ENCODE peak calls at places on chromosome 20, in seven cellular contexts. I, U, V, S, B, R and O are unnamed samples.

GRCh38 chr20:4787069-4787468 is 65.4 kb downstream of the PRND start:
- DNase-seq in I (no peak), U (no peak), V (no peak), S (no peak), B (no peak), R (no peak), O (no peak)

GRCh38 chr20:9075264-9076095 is 6.6 kb downstream of the PLCB4 start:
- DNase-seq in I (no peak), U (no peak), V (no peak), S (no peak), B (no peak), R (no peak), O (no peak)

GRCh38 chr20:19560876-19561480 is 197.1 kb upstream of the RIN2 start:
- DNase-seq in I (no peak), U (no peak), V (no peak), S (no peak), B (no peak), R (no peak), O (no peak)

GRCh38 chr20:60268502-60268901 is 310.3 kb downstream of the CDH26 start:
- DNase-seq in I (no peak), U (no peak), V (peak), S (no peak), B (no peak), R (no peak), O (no peak)

GRCh38 chr20:9949563-9949962 is 85.2 kb upstream of the ANKEF1 start:
- DNase-seq in I (no peak), U (no peak), V (no peak), S (no peak), B (no peak), R (no peak), O (no peak)

GRCh38 chr20:9163995-9164394 is 95.1 kb downstream of the PLCB4 start:
- DNase-seq in I (peak), U (no peak), V (no peak), S (no peak), B (no peak), R (no peak), O (no peak)

GRCh38 chr20:9500121-9500911 is 14.1 kb upstream of the LAMP5 start:
- DNase-seq in I (no peak), U (no peak), V (no peak), S (no peak), B (no peak), R (no peak), O (no peak)

GRCh38 chr20:20224806-20225205 is 143.1 kb upstream of the INSM1 start:
- DNase-seq in I (no peak), U (no peak), V (no peak), S (no peak), B (no peak), R (no peak), O (no peak)

GRCh38 chr20:50001784-50002311 is 19.1 kb downstream of the SNAI1 start:
- DNase-seq in I (no peak), U (no peak), V (no peak), S (no peak), B (no peak), R (no peak), O (no peak)

GRCh38 chr20:24616258-24617079 is 147.0 kb downstream of the SYNDIG1 start:
- DNase-seq in I (no peak), U (no peak), V (no peak), S (no peak), B (no peak), R (no peak), O (no peak)

DNA sequence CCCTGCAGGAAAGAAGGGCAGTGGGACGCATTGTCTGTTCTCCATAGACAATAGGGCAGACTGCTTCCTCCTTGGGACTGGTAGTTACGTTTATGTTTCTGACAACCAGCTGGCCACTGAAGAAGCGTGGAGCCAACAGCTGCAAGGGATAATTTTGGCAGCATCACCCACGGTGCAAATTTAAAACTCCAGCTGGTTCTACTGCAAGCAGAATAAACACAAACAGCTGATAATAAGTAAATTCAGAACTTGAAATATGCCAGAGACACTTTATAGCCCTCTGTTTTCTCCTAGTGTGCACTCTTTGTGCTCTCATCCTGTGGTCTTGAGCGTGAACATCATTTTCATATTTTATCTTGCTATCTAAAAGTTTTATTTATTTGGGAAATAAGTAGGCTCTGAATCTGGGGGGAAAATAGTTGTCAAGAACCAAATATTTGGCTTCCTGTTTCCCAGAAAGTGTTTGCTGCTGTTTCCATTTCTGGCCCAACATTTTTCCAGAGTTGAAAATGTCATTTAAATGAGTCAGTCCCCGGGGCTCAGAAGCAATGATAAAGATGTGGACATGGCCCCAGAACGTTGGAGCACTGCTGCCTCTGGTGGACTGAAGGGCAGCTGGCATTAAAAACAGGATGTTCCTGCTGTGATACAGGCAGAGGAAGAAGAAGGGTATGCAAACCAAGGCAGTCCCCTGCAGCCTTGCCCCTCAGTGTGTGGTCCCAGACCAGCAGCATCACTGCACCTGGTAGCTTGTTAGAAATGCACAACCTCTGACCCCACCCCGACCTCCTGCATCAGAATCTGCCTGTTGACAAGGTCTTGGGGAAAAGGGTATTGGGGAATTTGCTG is 12.5 kb upstream of the THBD start:
- DNase-seq in I (no peak), U (no peak), V (peak), S (no peak), B (peak), R (no peak), O (no peak)
- TF ChIP-seq CTCF in I (peak), U (peak), V (peak), S (peak), B (peak), R (peak), O (peak)

DNA sequence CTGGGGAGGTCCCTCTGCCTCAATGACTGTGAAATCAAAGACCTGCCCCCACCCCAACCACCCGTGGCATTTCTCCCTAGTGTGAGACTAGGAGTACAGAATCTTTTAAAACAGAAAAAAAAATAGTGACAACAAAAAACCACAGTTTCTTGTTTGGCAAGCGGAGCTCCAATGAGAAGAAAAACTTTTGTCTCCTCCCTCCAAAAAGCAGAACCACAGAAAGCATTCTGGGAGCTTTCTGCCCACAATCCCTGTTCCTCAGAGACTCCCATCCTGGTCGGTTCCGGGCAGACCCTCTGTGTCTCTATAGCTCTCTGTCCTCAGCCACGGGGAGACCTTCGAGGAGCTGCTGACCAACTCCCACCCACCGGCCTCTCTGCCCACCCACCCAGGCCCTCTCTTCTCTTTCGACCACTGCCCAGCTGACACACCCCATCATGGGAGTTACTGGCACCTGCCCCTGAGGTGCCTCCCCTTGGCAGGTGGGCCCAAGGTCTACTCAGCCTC is 4.9 kb downstream of the PREX1 start:
- DNase-seq in I (no peak), U (no peak), V (no peak), S (no peak), B (no peak), R (peak), O (no peak)
- TF ChIP-seq SIN3A in I (no peak), U (no peak), V (no peak), S (no peak), B (no peak), R (no peak), O (no peak)

GRCh38 chr20:46688151-46689081 is 828 bp downstream of the TP53RK start:
- DNase-seq in I (no peak), U (no peak), V (no peak), S (no peak), B (no peak), R (no peak), O (no peak)

GRCh38 chr20:46689754-46690085 is 476 bp upstream of the TP53RK start:
- DNase-seq in I (no peak), U (no peak), V (no peak), S (no peak), B (no peak), R (no peak), O (no peak)

GRCh38 chr20:46683939-46684750 is 5.1 kb downstream of the TP53RK start:
- DNase-seq in I (no peak), U (no peak), V (peak), S (no peak), B (no peak), R (no peak), O (no peak)

GRCh38 chr20:46690219-46691111 is 1.2 kb upstream of the TP53RK start:
- DNase-seq in I (no peak), U (no peak), V (peak), S (no peak), B (no peak), R (no peak), O (no peak)

GRCh38 chr20:46689082-46689753 is at the start of gene TP53RK:
- DNase-seq in I (peak), U (peak), V (peak), S (peak), B (peak), R (peak), O (peak)
- TF ChIP-seq CTCF in I (peak), U (no peak), V (no peak), S (peak), B (peak), R (no peak), O (no peak)

GRCh38 chr20:15061061-15061430 is 723.6 kb upstream of the FLRT3 start:
- DNase-seq in I (no peak), U (no peak), V (no peak), S (no peak), B (peak), R (no peak), O (no peak)
- TF ChIP-seq SIN3A in I (no peak), U (no peak), V (no peak), S (no peak), B (no peak), R (no peak), O (no peak)

GRCh38 chr20:56347628-56348305 is 11.0 kb upstream of the FAM210B start:
- DNase-seq in I (no peak), U (no peak), V (no peak), S (no peak), B (no peak), R (no peak), O (no peak)

GRCh38 chr20:56342783-56343182 is 16.0 kb upstream of the FAM210B start:
- DNase-seq in I (no peak), U (no peak), V (no peak), S (no peak), B (no peak), R (no peak), O (no peak)

GRCh38 chr20:56345911-56346310 is 12.9 kb upstream of the FAM210B start:
- DNase-seq in I (no peak), U (no peak), V (no peak), S (no peak), B (no peak), R (no peak), O (no peak)

GRCh38 chr20:56348306-56348695 is 10.5 kb upstream of the FAM210B start:
- DNase-seq in I (no peak), U (no peak), V (no peak), S (no peak), B (peak), R (no peak), O (no peak)

DNA sequence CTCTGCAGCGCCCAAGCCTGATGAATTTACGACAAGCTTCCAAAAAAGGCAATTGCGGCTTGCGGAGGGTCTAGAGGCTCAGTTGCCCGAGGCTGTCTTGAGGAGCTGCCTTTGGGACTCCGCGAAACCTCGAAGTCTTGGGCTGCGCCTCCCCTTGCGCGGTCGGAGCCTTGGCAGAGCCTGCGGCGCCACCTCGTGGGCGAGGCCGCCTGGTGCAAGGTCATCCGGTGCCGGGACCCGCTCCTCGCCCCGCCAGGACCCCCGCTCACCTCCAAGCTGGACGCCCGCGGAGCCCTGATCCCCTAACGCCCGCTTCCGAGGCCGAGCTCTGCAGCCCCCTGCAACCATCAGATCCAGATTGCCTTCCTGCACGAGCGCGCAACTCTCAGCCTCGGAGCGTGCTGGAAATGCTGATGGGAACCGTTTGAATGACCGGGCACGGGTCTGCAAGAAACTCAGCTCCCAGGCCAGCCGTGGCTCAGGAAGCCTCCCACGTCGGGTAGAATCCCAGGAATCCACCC is 14.9 kb upstream of the FAM210B start:
- DNase-seq in I (peak), U (no peak), V (peak), S (peak), B (no peak), R (no peak), O (no peak)
- TF ChIP-seq CTCF in I (peak), U (peak), V (peak), S (peak), B (peak), R (peak), O (peak)

DNA sequence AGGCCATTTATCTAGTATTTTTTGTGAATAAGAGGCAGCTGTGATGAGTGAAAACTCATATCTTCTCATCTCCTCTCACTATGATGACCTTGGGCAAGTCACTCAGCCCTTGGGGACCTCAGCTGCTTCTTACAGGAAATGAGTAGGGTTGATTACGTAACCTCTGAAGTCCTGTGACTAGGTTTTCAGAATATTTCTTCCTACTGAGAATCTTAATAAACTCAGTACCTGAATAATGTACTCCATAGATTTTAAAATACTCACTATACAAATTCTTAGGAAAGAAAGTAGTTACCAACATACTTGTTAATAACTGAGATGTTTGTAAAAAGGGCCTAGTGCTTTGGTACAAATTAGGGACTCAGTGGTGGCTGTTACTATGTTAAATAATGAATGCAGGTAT is 60.8 kb downstream of the RPRD1B start:
- DNase-seq in I (no peak), U (no peak), V (peak), S (no peak), B (peak), R (peak), O (peak)
- TF ChIP-seq SIN3A in I (no peak), U (no peak), V (no peak), S (no peak), B (no peak), R (no peak), O (no peak)

DNA sequence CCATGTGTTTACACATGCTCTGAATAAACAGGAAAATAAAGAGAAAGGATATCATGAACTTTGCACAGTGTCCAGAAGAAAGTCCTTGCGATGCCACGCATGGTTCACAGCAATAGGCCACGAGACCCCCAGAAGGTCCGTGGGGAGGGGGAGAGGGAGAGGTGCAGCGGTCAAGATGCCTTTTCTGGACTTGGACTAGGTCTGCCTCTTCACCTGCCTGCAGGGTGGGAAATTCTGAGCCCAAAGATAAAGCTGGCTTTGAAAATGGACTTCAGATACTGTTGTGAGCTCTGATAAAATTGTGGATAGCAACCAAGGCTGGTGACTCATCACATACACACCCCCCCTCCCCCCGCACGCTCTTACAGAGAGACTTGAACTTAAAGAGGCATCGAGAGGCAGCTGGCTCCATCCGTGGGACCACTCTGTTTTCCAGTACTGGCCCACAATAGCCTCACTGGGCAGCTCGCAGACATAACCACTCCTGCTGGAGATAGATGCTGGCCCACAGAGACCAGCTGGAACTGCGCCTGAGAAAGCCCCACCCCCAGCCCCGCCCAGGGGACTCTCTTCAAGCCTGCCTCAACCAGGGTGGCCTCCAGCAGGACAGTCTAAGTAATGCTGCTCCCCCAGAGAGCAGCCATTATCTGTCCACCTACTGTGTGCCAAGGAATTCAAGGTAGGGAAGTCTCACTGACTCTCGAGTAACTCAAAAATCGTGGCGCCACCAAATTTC is 21.2 kb upstream of the NFATC2 start:
- DNase-seq in I (peak), U (peak), V (peak), S (no peak), B (peak), R (no peak), O (peak)
- TF ChIP-seq CTCF in I (peak), U (peak), V (no peak), S (peak), B (no peak), R (no peak), O (no peak)

DNA sequence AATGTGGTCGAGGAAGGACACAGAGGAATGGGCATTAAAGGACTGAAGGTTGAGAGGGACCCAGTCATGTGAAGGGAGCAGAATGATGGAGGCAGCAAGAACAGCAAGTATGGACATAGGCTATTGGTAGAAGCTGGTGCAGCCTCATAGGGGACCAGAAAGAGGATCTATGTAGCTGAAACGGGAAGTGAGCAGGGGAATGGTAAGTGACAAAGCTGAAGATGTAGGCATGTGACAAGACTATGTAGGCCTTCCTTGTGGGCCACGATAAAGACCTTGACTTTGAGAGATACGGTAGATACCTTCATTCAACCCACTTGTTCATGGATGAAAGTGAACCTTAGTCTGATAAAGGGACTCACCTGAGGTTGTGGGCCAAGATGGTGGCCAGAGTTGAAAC is 3.5 kb downstream of the CTNNBL1 start:
- DNase-seq in I (no peak), U (no peak), V (no peak), S (no peak), B (no peak), R (peak), O (no peak)
- TF ChIP-seq SIN3A in I (no peak), U (no peak), V (no peak), S (no peak), B (no peak), R (no peak), O (no peak)

GRCh38 chr20:6629564-6629963 is 137.9 kb upstream of the BMP2 start:
- DNase-seq in I (no peak), U (no peak), V (no peak), S (no peak), B (no peak), R (no peak), O (no peak)
- TF ChIP-seq CTCF in I (no peak), U (no peak), V (no peak), S (peak), B (no peak), R (no peak), O (no peak)